ENCODE peak calls at places on chromosomes 5 and 9, in seven cellular contexts. One of them, this sample, is unnamed.

GRCh38 chr5:10482791-10483530 is 41.3 kb downstream of the ROPN1L start:
- DNase-seq in heart left ventricle: no peak
- DNase-seq in pancreas: no peak
- DNase-seq in psoas muscle: no peak
- DNase-seq in spleen: peak; percentile 66
- DNase-seq in upper lobe of right lung: no peak
- DNase-seq in IMR-90: no peak
- DNase-seq in this sample: no peak

GRCh38 chr9:116628706-116629105 is 58.4 kb upstream of the TRIM32 start:
- DNase-seq in spleen: no peak
- DNase-seq in pancreas: no peak
- DNase-seq in heart left ventricle: no peak
- DNase-seq in psoas muscle: no peak
- DNase-seq in upper lobe of right lung: no peak
- DNase-seq in IMR-90: no peak
- DNase-seq in this sample: no peak

GRCh38 chr9:108536836-108537601 is 318.8 kb downstream of the ACTL7B start:
- DNase-seq in heart left ventricle: no peak
- DNase-seq in psoas muscle: no peak
- DNase-seq in IMR-90: peak; percentile 18
- DNase-seq in upper lobe of right lung: no peak
- DNase-seq in pancreas: no peak
- DNase-seq in spleen: no peak
- DNase-seq in this sample: no peak

GRCh38 chr5:53481887-53482716 is 1.7 kb downstream of the FST start:
- DNase-seq in upper lobe of right lung: peak; percentile 95
- DNase-seq in IMR-90: peak; percentile 71
- DNase-seq in spleen: peak; percentile 89
- DNase-seq in psoas muscle: peak; percentile 85
- DNase-seq in pancreas: peak; percentile 87
- DNase-seq in heart left ventricle: peak; percentile 78
- DNase-seq in this sample: peak; percentile 90

GRCh38 chr9:110996436-110997224 is 41.6 kb downstream of the LPAR1 start:
- DNase-seq in upper lobe of right lung: no peak
- DNase-seq in IMR-90: peak; percentile 82
- DNase-seq in pancreas: no peak
- DNase-seq in psoas muscle: peak; percentile 45
- DNase-seq in spleen: no peak
- DNase-seq in heart left ventricle: peak; percentile 52
- DNase-seq in this sample: peak; percentile 72

GRCh38 chr9:91586282-91586681 is 162.7 kb upstream of the NFIL3 start:
- DNase-seq in IMR-90: no peak
- DNase-seq in spleen: no peak
- DNase-seq in pancreas: no peak
- DNase-seq in upper lobe of right lung: no peak
- DNase-seq in psoas muscle: no peak
- DNase-seq in heart left ventricle: no peak
- DNase-seq in this sample: no peak

GRCh38 chr9:128632486-128632885 is 24.2 kb downstream of the DYNC2I2 start:
- DNase-seq in heart left ventricle: no peak
- DNase-seq in spleen: peak; percentile 36
- DNase-seq in IMR-90: no peak
- DNase-seq in pancreas: no peak
- DNase-seq in upper lobe of right lung: no peak
- DNase-seq in psoas muscle: no peak
- DNase-seq in this sample: no peak

GRCh38 chr9:117656007-117656406 is 48.2 kb upstream of the TLR4 start:
- DNase-seq in heart left ventricle: no peak
- DNase-seq in psoas muscle: no peak
- DNase-seq in upper lobe of right lung: no peak
- DNase-seq in IMR-90: no peak
- DNase-seq in spleen: no peak
- DNase-seq in pancreas: no peak
- DNase-seq in this sample: no peak

GRCh38 chr5:142096382-142096781 is 12.2 kb upstream of the NDFIP1 start:
- DNase-seq in psoas muscle: no peak
- DNase-seq in heart left ventricle: no peak
- DNase-seq in IMR-90: peak; percentile 33
- DNase-seq in pancreas: no peak
- DNase-seq in spleen: no peak
- DNase-seq in upper lobe of right lung: no peak
- DNase-seq in this sample: no peak

GRCh38 chr5:1883120-1883924 is 597 bp upstream of the IRX4 start:
- DNase-seq in spleen: peak; percentile 67
- DNase-seq in heart left ventricle: peak; percentile 56
- DNase-seq in upper lobe of right lung: no peak
- DNase-seq in pancreas: peak; percentile 63
- DNase-seq in IMR-90: no peak
- DNase-seq in psoas muscle: no peak
- DNase-seq in this sample: no peak

GRCh38 chr5:78275998-78276543 is 18.4 kb downstream of the AP3B1 start:
- DNase-seq in psoas muscle: no peak
- DNase-seq in pancreas: no peak
- DNase-seq in spleen: no peak
- DNase-seq in upper lobe of right lung: no peak
- DNase-seq in heart left ventricle: no peak
- DNase-seq in IMR-90: peak; percentile 12
- DNase-seq in this sample: no peak

GRCh38 chr9:11417782-11418181 is 805.0 kb upstream of the PTPRD start:
- DNase-seq in pancreas: no peak
- DNase-seq in IMR-90: no peak
- DNase-seq in spleen: no peak
- DNase-seq in psoas muscle: no peak
- DNase-seq in heart left ventricle: no peak
- DNase-seq in upper lobe of right lung: no peak
- DNase-seq in this sample: no peak

GRCh38 chr9:92954078-92954861 is 6.9 kb downstream of the FGD3 start:
- DNase-seq in spleen: peak; percentile 74
- DNase-seq in pancreas: no peak
- DNase-seq in psoas muscle: no peak
- DNase-seq in upper lobe of right lung: peak; percentile 48
- DNase-seq in heart left ventricle: peak; percentile 73
- DNase-seq in IMR-90: no peak
- DNase-seq in this sample: no peak

GRCh38 chr9:79686381-79687130 is 114.8 kb downstream of the TLE4 start:
- DNase-seq in psoas muscle: peak; percentile 23
- DNase-seq in upper lobe of right lung: no peak
- DNase-seq in heart left ventricle: no peak
- DNase-seq in spleen: no peak
- DNase-seq in pancreas: no peak
- DNase-seq in IMR-90: peak; percentile 88
- DNase-seq in this sample: peak; percentile 75

GRCh38 chr9:120929392-120929791 is 2.8 kb upstream of the TRAF1 start:
- DNase-seq in heart left ventricle: no peak
- DNase-seq in spleen: no peak
- DNase-seq in upper lobe of right lung: no peak
- DNase-seq in psoas muscle: no peak
- DNase-seq in IMR-90: no peak
- DNase-seq in pancreas: no peak
- DNase-seq in this sample: no peak

GRCh38 chr9:120933310-120934044 is 6.9 kb upstream of the TRAF1 start:
- DNase-seq in spleen: no peak
- DNase-seq in heart left ventricle: no peak
- DNase-seq in IMR-90: no peak
- DNase-seq in upper lobe of right lung: no peak
- DNase-seq in psoas muscle: no peak
- DNase-seq in pancreas: no peak
- DNase-seq in this sample: no peak

GRCh38 chr9:120928720-120929389 is 2.3 kb upstream of the TRAF1 start:
- DNase-seq in pancreas: peak; percentile 91
- DNase-seq in IMR-90: no peak
- DNase-seq in psoas muscle: peak; percentile 80
- DNase-seq in upper lobe of right lung: peak; percentile 92
- DNase-seq in heart left ventricle: peak; percentile 84
- DNase-seq in spleen: peak; percentile 98
- DNase-seq in this sample: peak; percentile 75

GRCh38 chr9:120932086-120932818 is 5.7 kb upstream of the TRAF1 start:
- DNase-seq in heart left ventricle: no peak
- DNase-seq in spleen: no peak
- DNase-seq in upper lobe of right lung: no peak
- DNase-seq in pancreas: no peak
- DNase-seq in IMR-90: no peak
- DNase-seq in psoas muscle: no peak
- DNase-seq in this sample: no peak

DNA sequence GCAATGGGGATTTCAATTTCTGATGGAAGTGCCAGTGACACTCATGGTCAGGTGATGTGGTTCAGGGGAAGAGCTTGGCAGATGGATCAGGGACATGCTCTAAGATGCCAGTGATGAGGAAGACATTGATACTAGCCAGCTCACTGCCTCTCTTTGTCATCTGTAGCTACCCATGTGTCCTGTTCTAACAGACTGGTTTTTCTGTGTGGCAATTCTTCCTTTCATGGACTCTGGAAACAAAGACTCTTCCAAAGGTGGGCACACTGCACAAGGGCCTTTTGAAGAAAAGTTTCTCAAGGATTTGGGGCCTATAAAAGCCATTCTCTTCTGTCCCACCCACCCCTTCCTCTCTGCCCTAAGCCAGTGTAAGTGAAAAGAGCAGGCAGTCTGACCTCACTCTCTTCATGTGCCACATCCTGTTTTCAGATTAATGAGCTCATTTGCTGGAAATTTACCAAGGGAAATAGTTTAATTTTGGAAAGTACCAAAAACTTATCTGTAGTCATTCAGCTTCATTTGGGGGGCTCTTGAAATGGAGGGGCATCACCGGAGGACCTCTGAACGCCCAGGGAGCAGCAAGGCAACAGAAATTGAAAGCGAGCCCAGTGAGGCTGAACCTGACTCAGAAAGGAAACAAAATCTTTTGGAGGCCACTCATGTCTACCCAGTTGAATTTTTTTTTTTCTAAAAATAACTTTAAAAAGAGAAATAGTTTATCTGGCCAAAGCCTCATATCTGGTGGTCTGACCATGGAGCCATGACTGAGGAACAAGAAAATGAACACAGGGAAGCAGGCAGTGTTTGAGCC is 4.9 kb upstream of the TRAF1 start:
- DNase-seq in psoas muscle: no peak
- DNase-seq in heart left ventricle: peak; percentile 45
- DNase-seq in IMR-90: peak; percentile 75
- DNase-seq in upper lobe of right lung: no peak
- DNase-seq in spleen: no peak
- DNase-seq in pancreas: no peak
- DNase-seq in this sample: peak; percentile 65
- H3K4me1 ChIP-seq in psoas muscle: peaks cover 24% of the 10 kb centered on the region
- H3K4me1 ChIP-seq in heart left ventricle: peaks cover 68% of the 10 kb centered on the region
- H3K4me1 ChIP-seq in IMR-90: peaks cover 31% of the 10 kb centered on the region
- H3K4me1 ChIP-seq in upper lobe of right lung: peaks cover 70% of the 10 kb centered on the region
- H3K4me1 ChIP-seq in spleen: peaks cover 98% of the 10 kb centered on the region
- H3K4me1 ChIP-seq in pancreas: peaks cover 19% of the 10 kb centered on the region
- H3K4me1 ChIP-seq in this sample: peaks cover 6% of the 10 kb centered on the region

GRCh38 chr5:43780586-43780985 is 177.6 kb downstream of the NNT start:
- DNase-seq in spleen: no peak
- DNase-seq in IMR-90: peak; percentile 75
- DNase-seq in psoas muscle: no peak
- DNase-seq in pancreas: no peak
- DNase-seq in upper lobe of right lung: no peak
- DNase-seq in heart left ventricle: no peak
- DNase-seq in this sample: no peak

DNA sequence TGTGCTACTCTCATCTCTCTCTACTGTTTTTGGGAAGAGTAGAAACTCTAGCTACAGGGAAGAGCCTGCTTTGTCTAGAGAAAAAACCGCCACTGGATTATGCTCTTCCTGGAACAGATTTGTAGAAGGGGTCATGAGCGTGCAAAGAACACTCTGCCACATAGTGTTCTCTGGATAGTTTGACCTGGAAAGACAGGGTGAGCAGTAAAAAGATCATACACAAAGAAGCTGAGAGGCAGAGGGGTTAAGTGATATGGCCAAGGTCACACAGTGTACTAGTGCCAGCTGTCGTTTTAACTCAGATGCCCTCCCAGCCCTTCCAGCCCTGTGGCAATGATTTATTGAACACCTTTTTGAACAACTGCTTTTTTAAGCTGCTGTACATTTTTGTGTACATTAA is 182.2 kb downstream of the NNT start:
- DNase-seq in spleen: no peak
- DNase-seq in heart left ventricle: no peak
- DNase-seq in pancreas: no peak
- DNase-seq in psoas muscle: no peak
- DNase-seq in upper lobe of right lung: no peak
- DNase-seq in IMR-90: no peak
- DNase-seq in this sample: no peak
- H3K27ac ChIP-seq in spleen: no peak overlapping the region
- H3K27ac ChIP-seq in heart left ventricle: no peak overlapping the region
- H3K27ac ChIP-seq in pancreas: no peak overlapping the region
- H3K27ac ChIP-seq in psoas muscle: no peak overlapping the region
- H3K27ac ChIP-seq in upper lobe of right lung: no peak overlapping the region
- H3K27ac ChIP-seq in IMR-90: no peak overlapping the region
- H3K27ac ChIP-seq in this sample: no peak overlapping the region

GRCh38 chr9:35605336-35606137 is 475 bp downstream of the TESK1 start:
- DNase-seq in psoas muscle: peak; percentile 36
- DNase-seq in upper lobe of right lung: no peak
- DNase-seq in IMR-90: no peak
- DNase-seq in spleen: peak; percentile 91
- DNase-seq in pancreas: no peak
- DNase-seq in heart left ventricle: peak; percentile 51
- DNase-seq in this sample: no peak

GRCh38 chr9:35606138-35606504 is 1.1 kb downstream of the TESK1 start:
- DNase-seq in psoas muscle: no peak
- DNase-seq in heart left ventricle: no peak
- DNase-seq in pancreas: no peak
- DNase-seq in IMR-90: no peak
- DNase-seq in spleen: no peak
- DNase-seq in upper lobe of right lung: no peak
- DNase-seq in this sample: no peak

GRCh38 chr9:35604578-35605335 is at the start of gene TESK1:
- DNase-seq in pancreas: peak; percentile 91
- DNase-seq in IMR-90: peak; percentile 34
- DNase-seq in upper lobe of right lung: peak; percentile 92
- DNase-seq in spleen: peak; percentile 96
- DNase-seq in heart left ventricle: peak; percentile 80
- DNase-seq in psoas muscle: peak; percentile 80
- DNase-seq in this sample: peak; percentile 59

GRCh38 chr9:35603986-35604577 is 980 bp upstream of the TESK1 start:
- DNase-seq in psoas muscle: peak; percentile 100
- DNase-seq in spleen: peak; percentile 100
- DNase-seq in IMR-90: peak; percentile 99
- DNase-seq in heart left ventricle: peak; percentile 100
- DNase-seq in upper lobe of right lung: peak; percentile 100
- DNase-seq in pancreas: peak; percentile 97
- DNase-seq in this sample: peak; percentile 100

GRCh38 chr9:35603506-35603985 is 1.5 kb upstream of the TESK1 start:
- DNase-seq in IMR-90: peak; percentile 86
- DNase-seq in heart left ventricle: peak; percentile 68
- DNase-seq in pancreas: no peak
- DNase-seq in psoas muscle: peak; percentile 87
- DNase-seq in spleen: peak; percentile 82
- DNase-seq in upper lobe of right lung: no peak
- DNase-seq in this sample: peak; percentile 94
- H3K4me3 ChIP-seq in IMR-90: peak overlapping the region; percentile 38
- H3K4me3 ChIP-seq in heart left ventricle: peak overlapping the region; percentile 34
- H3K4me3 ChIP-seq in pancreas: peak overlapping the region; percentile 24
- H3K4me3 ChIP-seq in psoas muscle: peak overlapping the region; percentile 87
- H3K4me3 ChIP-seq in spleen: peak overlapping the region; percentile 89
- H3K4me3 ChIP-seq in upper lobe of right lung: peak overlapping the region; percentile 48
- H3K4me3 ChIP-seq in this sample: peak overlapping the region; percentile 48

DNA sequence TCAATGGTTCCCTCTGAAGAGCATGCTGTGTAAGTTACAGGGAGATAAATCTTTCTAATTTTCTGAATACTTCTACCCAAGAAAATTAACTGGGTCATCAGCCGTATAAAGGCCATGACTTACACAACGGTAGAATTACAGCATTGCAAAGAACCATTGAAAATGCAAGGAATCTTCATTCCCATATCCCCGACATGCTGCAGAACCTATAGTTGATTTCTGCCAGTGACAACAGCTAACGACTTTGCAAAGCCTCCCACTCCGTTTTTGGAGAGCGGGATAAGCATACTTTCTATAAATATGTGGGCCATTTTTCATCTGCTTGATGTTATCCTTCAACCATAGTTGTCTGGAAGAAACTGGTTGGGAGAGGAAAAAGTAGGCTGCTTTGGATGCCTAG is 56.2 kb downstream of the PCA3 start:
- DNase-seq in pancreas: no peak
- DNase-seq in upper lobe of right lung: no peak
- DNase-seq in spleen: no peak
- DNase-seq in IMR-90: no peak
- DNase-seq in heart left ventricle: no peak
- DNase-seq in psoas muscle: no peak
- DNase-seq in this sample: no peak
- H3K4me1 ChIP-seq in pancreas: no peaks in the 10 kb centered on the region
- H3K4me1 ChIP-seq in upper lobe of right lung: no peaks in the 10 kb centered on the region
- H3K4me1 ChIP-seq in spleen: no peaks in the 10 kb centered on the region
- H3K4me1 ChIP-seq in IMR-90: peaks cover 8% of the 10 kb centered on the region
- H3K4me1 ChIP-seq in heart left ventricle: peaks cover 6% of the 10 kb centered on the region
- H3K4me1 ChIP-seq in psoas muscle: no peaks in the 10 kb centered on the region
- H3K4me1 ChIP-seq in this sample: peaks cover 37% of the 10 kb centered on the region

This sample was measured in tibial artery.